ENCODE peak calls at places on chromosomes 4 and X, in four cellular contexts. I, V, E and D are unnamed samples.

GRCh38 chrX:97401154-97401553 is 517.4 kb downstream of the RPA4 start:
- DNase-seq in I (no peak), V (no peak), E (no peak), D (no peak)

GRCh38 chr4:38058186-38058585 is 98.0 kb downstream of the PTTG2 start:
- DNase-seq in I (no peak), V (no peak), E (no peak), D (no peak)

GRCh38 chr4:53748328-53748772 is 157.1 kb upstream of the LNX1 start:
- DNase-seq in I (no peak), V (no peak), E (no peak), D (no peak)

GRCh38 chr4:120299631-120300030 is 233.0 kb upstream of the MAD2L1 start:
- DNase-seq in I (no peak), V (no peak), E (peak; percentile 63), D (no peak)

GRCh38 chr4:83276299-83277040 is 8.1 kb downstream of the COQ2 start:
- DNase-seq in I (no peak), V (no peak), E (no peak), D (no peak)

GRCh38 chr4:169270156-169270809 is 473 bp downstream of the SH3RF1 start:
- DNase-seq in I (peak; percentile 40), V (peak; percentile 68), E (peak; percentile 88), D (no peak)

GRCh38 chr4:157095716-157096115 is 19.8 kb downstream of the GLRB start:
- DNase-seq in I (no peak), V (no peak), E (no peak), D (no peak)

GRCh38 chrX:9204560-9204959 is 170.6 kb upstream of the FAM9B start:
- DNase-seq in I (no peak), V (peak; percentile 2), E (no peak), D (no peak)

GRCh38 chr4:139889901-139890300 is 224.3 kb downstream of the MGST2 start:
- DNase-seq in I (no peak), V (no peak), E (no peak), D (no peak)

GRCh38 chrX:12802741-12803140 is 11.5 kb downstream of the PRPS2 start:
- DNase-seq in I (no peak), V (no peak), E (no peak), D (no peak)

GRCh38 chr4:115154826-115155225 is 41.4 kb upstream of the NDST4 start:
- DNase-seq in I (no peak), V (no peak), E (no peak), D (no peak)

GRCh38 chr4:5836943-5837342 is 55.9 kb downstream of the CRMP1 start:
- DNase-seq in I (no peak), V (no peak), E (no peak), D (no peak)

GRCh38 chr4:169266661-169267060 is 4.1 kb downstream of the SH3RF1 start:
- DNase-seq in I (no peak), V (no peak), E (no peak), D (no peak)

GRCh38 chrX:110123331-110123782 is 120.4 kb downstream of the TMEM164 start:
- DNase-seq in I (no peak), V (peak; percentile 41), E (no peak), D (no peak)

GRCh38 chr4:156197216-156197615 is 243.6 kb upstream of the CTSO start:
- DNase-seq in I (no peak), V (no peak), E (no peak), D (no peak)

GRCh38 chrX:155819966-155820491 is 61.1 kb upstream of the VAMP7 start:
- DNase-seq in I (peak; percentile 77), V (peak; percentile 88), E (peak; percentile 62), D (peak; percentile 40)

GRCh38 chr4:128876194-128876593 is 66.7 kb downstream of the JADE1 start:
- DNase-seq in I (no peak), V (no peak), E (no peak), D (no peak)

GRCh38 chrX:54042609-54043010 is 1.7 kb downstream of the PHF8 start:
- DNase-seq in I (peak; percentile 57), V (peak; percentile 68), E (peak; percentile 38), D (peak; percentile 25)

GRCh38 chr4:70739496-70740337 is 18.0 kb downstream of the RUFY3 start:
- DNase-seq in I (no peak), V (no peak), E (no peak), D (no peak)

GRCh38 chrX:40539214-40540142 is 41.3 kb upstream of the ATP6AP2 start:
- DNase-seq in I (peak; percentile 20), V (peak; percentile 81), E (no peak), D (peak; percentile 3)